ENCODE peak calls at places on chromosomes 5 and 9, in six cellular contexts. W, K, M, H, E and O are unnamed samples.

GRCh38 chr9:129458155-129458661 is 162.7 kb downstream of the C9orf50 start:
- DNase-seq in W (no peak), K (no peak), M (no peak), H (no peak), E (peak; percentile 60), O (no peak)

GRCh38 chr9:6355728-6356127 is 27.6 kb downstream of the TPD52L3 start:
- DNase-seq in W (peak; percentile 69), K (no peak), M (no peak), H (no peak), E (no peak), O (no peak)

GRCh38 chr9:28853487-28853886 is 1280.2 kb upstream of the C9orf72 start:
- DNase-seq in W (no peak), K (no peak), M (no peak), H (peak; percentile 52), E (no peak), O (no peak)

GRCh38 chr5:118956727-118957126 is 31.6 kb downstream of the DTWD2 start:
- DNase-seq in W (peak; percentile 32), K (no peak), M (no peak), H (no peak), E (no peak), O (no peak)

GRCh38 chr5:84218546-84218945 is 166.1 kb downstream of the EDIL3 start:
- DNase-seq in W (no peak), K (no peak), M (peak; percentile 66), H (no peak), E (no peak), O (no peak)

GRCh38 chr9:95507456-95508241 is 9.1 kb downstream of the PTCH1 start:
- DNase-seq in W (peak; percentile 79), K (no peak), M (no peak), H (peak; percentile 38), E (peak; percentile 47), O (peak; percentile 58)

GRCh38 chr5:51383494-51384081 is 340 bp downstream of the ISL1 start:
- DNase-seq in W (no peak), K (no peak), M (no peak), H (no peak), E (peak; percentile 22), O (no peak)

GRCh38 chr5:170896779-170897178 is 35.0 kb downstream of the RANBP17 start:
- DNase-seq in W (peak; percentile 25), K (no peak), M (peak; percentile 58), H (no peak), E (no peak), O (no peak)

GRCh38 chr5:115977988-115978387 is 15.7 kb downstream of the LVRN start:
- DNase-seq in W (peak; percentile 77), K (peak; percentile 67), M (no peak), H (no peak), E (no peak), O (no peak)